ENCODE peak calls at places on chromosomes 6 and 20, in nine cellular contexts. D is uterus, H is heart left ventricle, E is HepG2, F is GM12892, I is body of pancreas, R is tibial nerve, C is IMR-90, N is breast epithelium. K is an unnamed sample.

GRCh38 chr6:33192105-33192646 is at the start of gene COL11A2:
- DNase-seq in D (no peak), H (no peak), E (no peak), F (no peak), I (no peak), R (no peak), C (no peak), N (no peak), K (no peak)

GRCh38 chr6:5684320-5684719 is 322.4 kb downstream of the NRN1 start:
- DNase-seq in D (no peak), H (no peak), E (no peak), F (no peak), I (no peak), R (no peak), C (peak), N (no peak), K (no peak)

GRCh38 chr6:136723780-136724179 is 68.5 kb downstream of the MAP3K5 start:
- DNase-seq in D (no peak), H (no peak), E (no peak), F (no peak), I (peak), R (no peak), C (no peak), N (no peak), K (no peak)

GRCh38 chr6:131894735-131895424 is 56.3 kb downstream of the CCN2 start:
- DNase-seq in D (no peak), H (no peak), E (peak), F (no peak), I (no peak), R (no peak), C (no peak), N (no peak), K (no peak)

GRCh38 chr20:23397961-23398360 is 23.3 kb downstream of the NAPB start:
- DNase-seq in D (no peak), H (no peak), E (no peak), F (no peak), I (no peak), R (no peak), C (peak), N (no peak), K (no peak)

GRCh38 chr6:13709698-13710551 is 1.7 kb downstream of the RANBP9 start:
- DNase-seq in D (no peak), H (no peak), E (peak), F (no peak), I (no peak), R (no peak), C (peak), N (no peak), K (peak)

GRCh38 chr6:45445364-45445748 is 67.6 kb upstream of the SUPT3H start:
- DNase-seq in D (no peak), H (no peak), E (no peak), F (no peak), I (no peak), R (no peak), C (peak), N (no peak), K (no peak)

GRCh38 chr6:107115695-107116327 is 496 bp upstream of the BEND3 start:
- DNase-seq in D (peak), H (peak), E (peak), F (peak), I (peak), R (no peak), C (no peak), N (no peak), K (peak)

GRCh38 chr20:41572010-41572572 is 46.1 kb downstream of the CHD6 start:
- DNase-seq in D (no peak), H (no peak), E (no peak), F (no peak), I (no peak), R (no peak), C (no peak), N (no peak), K (no peak)

GRCh38 chr6:70686548-70687133 is 19.0 kb downstream of the SMAP1 start:
- DNase-seq in D (no peak), H (no peak), E (peak), F (no peak), I (no peak), R (no peak), C (peak), N (no peak), K (peak)

GRCh38 chr6:61586934-61587537 is 699.0 kb downstream of the KHDRBS2 start:
- DNase-seq in D (no peak), H (no peak), E (no peak), F (no peak), I (no peak), R (no peak), C (no peak), N (no peak), K (no peak)

DNA sequence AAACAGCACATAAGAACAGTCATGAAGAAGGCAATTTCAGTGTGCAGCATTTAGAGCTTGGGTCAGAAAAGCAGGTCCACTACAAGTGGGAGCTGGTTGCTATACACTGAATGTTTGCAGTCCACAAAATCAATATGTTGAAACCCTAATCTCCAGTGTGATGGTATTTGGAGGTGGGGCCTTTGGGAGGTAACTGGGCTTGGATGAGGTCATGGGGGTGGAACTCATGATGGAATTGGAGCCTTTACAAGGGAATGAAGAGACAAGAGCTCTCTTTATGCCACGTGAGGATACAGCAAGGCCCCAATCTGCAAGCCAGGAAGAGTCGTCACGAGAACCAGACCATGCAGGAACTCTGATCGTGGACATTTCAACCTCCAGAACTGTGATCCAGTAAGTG is 216.7 kb upstream of the SLC35B3 start:
- DNase-seq in D (no peak), H (no peak), E (peak), F (no peak), I (no peak), R (no peak), C (no peak), N (no peak), K (no peak)
- TF ChIP-seq POLR2A in D (no peak), H (no peak), E (no peak), F (no peak), I (no peak), R (no peak), C (no peak), N (no peak), K (no peak)

GRCh38 chr6:7050911-7051779 is 56.6 kb upstream of the RREB1 start:
- DNase-seq in D (peak), H (peak), E (no peak), F (peak), I (peak), R (no peak), C (peak), N (no peak), K (peak)
- TF ChIP-seq POLR2A in D (no peak), H (no peak), E (no peak), F (no peak), I (peak), R (no peak), C (no peak), N (no peak), K (no peak)

DNA sequence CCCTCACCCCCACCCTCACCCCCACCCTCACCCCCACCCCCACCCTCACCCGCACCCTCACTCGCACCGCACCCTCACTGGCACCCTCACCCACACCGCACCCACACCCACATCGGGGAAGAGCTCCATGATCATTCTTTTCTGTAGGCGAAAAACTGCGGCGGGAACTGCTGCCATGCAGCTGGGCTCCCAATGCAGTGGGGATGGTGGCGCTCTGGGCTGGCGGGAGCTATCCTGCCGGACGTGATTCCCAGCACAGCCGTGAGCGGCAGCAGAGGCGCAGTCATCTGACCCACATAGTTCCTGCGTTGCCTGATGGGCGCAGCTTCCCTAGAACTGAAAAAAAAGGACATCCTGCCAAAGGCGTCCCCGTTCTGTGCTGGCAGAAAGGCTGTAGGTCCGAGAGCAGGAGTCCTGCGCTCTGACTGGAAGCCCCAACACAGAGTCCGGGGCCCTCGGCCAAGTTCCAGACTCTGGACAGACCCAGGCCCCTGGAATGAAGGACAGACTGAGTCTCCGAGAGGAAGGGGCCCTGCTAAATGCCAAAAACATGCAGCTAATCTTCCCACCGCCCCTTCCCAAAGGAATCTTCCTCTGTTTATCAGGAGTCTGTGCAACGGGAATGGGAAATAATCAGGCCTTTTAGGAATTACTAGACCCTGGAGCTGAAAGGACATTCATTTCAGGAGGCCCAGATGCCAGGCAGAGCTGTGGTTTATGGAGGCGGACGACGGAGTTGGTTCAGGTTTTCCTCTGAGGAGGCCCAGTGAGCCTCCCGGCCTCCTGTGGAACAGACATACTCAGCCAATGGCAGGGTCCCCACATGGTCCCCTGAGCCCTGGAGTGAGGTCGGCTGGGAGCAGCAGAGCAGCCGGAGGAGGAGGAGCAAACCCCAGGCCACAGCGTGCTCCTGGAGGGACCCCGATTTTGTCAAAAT is 14.1 kb upstream of the TCFL5 start:
- DNase-seq in D (peak), H (peak), E (peak), F (no peak), I (peak), R (peak), C (peak), N (peak), K (peak)
- TF ChIP-seq POLR2A in D (no peak), H (no peak), E (no peak), F (no peak), I (peak), R (peak), C (no peak), N (no peak), K (no peak)

GRCh38 chr6:26215200-26216014 is 128.2 kb downstream of the HFE start:
- DNase-seq in D (no peak), H (no peak), E (peak), F (no peak), I (no peak), R (no peak), C (peak), N (no peak), K (peak)

GRCh38 chr6:26214826-26215199 is 127.6 kb downstream of the HFE start:
- DNase-seq in D (no peak), H (no peak), E (no peak), F (no peak), I (no peak), R (no peak), C (no peak), N (no peak), K (no peak)

GRCh38 chr6:26216886-26217713 is 129.9 kb downstream of the HFE start:
- DNase-seq in D (peak), H (peak), E (peak), F (no peak), I (peak), R (peak), C (peak), N (peak), K (peak)

GRCh38 chr6:26217714-26218075 is 130.5 kb downstream of the HFE start:
- DNase-seq in D (no peak), H (no peak), E (no peak), F (no peak), I (no peak), R (no peak), C (no peak), N (no peak), K (peak)

DNA sequence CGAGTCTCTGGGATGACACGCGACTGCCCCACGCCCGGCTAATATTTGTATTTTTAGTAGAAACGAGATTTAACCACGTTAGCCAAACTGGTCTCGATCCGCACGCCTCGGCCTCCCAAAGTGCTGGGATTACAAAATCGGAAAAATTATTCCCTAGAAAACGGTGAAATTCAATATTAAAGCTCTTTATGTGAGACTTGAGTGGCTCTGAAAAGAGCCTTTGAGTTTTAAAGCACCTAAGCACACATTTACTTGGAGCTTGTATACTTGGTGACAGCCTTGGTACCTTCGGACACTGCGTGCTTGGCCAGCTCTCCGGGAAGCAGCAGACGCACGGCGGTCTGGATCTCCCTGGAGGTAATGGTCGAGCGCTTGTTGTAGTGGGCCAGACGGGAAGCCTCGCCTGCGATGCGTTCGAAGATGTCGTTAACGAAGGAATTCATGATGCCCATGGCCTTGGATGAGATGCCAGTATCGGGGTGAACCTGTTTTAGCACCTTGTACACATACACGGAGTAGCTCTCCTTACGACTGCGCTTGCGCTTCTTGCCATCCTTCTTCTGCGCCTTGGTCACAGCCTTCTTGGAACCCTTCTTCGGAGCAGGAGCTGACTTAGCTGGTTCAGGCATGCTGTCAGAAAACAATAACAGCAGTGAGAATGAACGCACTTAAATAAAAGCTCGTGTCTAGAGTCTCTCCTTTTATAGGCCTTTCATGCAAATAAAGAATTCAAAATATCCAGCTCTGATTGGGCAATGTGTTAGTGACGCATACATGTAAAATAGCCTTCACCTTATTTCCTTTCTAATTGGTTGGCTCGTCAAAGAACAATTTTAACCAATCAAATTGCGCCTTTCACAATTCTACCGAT is 129.0 kb downstream of the HFE start:
- DNase-seq in D (peak), H (peak), E (peak), F (no peak), I (peak), R (no peak), C (peak), N (peak), K (peak)
- TF ChIP-seq POLR2A in D (peak), H (peak), E (peak), F (peak), I (peak), R (peak), C (peak), N (peak), K (peak)

DNA sequence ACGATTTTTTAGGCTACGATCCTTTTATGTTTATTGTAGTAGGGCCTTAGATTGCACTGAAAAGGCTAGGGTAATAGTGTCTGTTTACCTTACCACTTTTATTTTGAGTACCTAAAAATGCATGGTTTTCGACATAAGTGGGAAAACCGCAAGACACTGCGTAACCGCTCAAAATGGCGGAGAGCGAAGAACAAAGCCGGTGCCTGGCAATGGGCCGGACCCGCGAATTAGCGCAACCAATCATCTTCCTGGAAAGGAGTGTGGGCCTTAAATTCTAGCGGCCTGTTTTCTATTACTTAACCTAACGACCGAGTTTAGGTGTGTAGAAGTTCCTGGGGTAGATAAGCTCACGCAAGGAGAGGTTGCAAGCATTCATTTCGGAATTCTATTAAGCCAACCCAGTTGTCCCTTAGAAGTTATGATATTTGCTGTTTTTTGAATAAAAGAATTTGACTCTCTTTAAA is 118.0 kb downstream of the HFE start:
- DNase-seq in D (peak), H (peak), E (peak), F (no peak), I (peak), R (no peak), C (peak), N (peak), K (peak)
- TF ChIP-seq POLR2A in D (peak), H (no peak), E (peak), F (no peak), I (no peak), R (peak), C (no peak), N (peak), K (peak)

GRCh38 chr6:16759646-16760535 is 1.4 kb downstream of the ATXN1 start:
- DNase-seq in D (peak), H (peak), E (peak), F (peak), I (peak), R (peak), C (peak), N (peak), K (peak)
- TF ChIP-seq POLR2A in D (peak), H (no peak), E (peak), F (peak), I (peak), R (peak), C (peak), N (peak), K (no peak)

GRCh38 chr6:27143474-27144026 is 104.0 kb upstream of the PRSS16 start:
- DNase-seq in D (no peak), H (no peak), E (no peak), F (no peak), I (no peak), R (no peak), C (no peak), N (no peak), K (no peak)
- TF ChIP-seq POLR2A in D (no peak), H (no peak), E (no peak), F (no peak), I (no peak), R (no peak), C (no peak), N (no peak), K (no peak)

K was measured in erythroblast.